ENCODE peak calls at places on chromosome 11, in five cellular contexts. K, B, P, E and D are unnamed samples.

GRCh38 chr11:45884596-45885185 is 760 bp upstream of the MAPK8IP1 start:
- DNase-seq in B (no peak), E (no peak), P (no peak), K (no peak), D (no peak)

GRCh38 chr11:8233691-8234424 is 29.8 kb downstream of the LMO1 start:
- DNase-seq in P (no peak), E (no peak), K (no peak), B (no peak), D (no peak)

GRCh38 chr11:11486002-11486401 is 133.0 kb upstream of the CSNK2A3 start:
- DNase-seq in B (peak), P (no peak), E (no peak), K (no peak), D (no peak)

GRCh38 chr11:13962562-13963168 is at the start of gene SPON1:
- DNase-seq in P (no peak), B (peak), E (peak), K (peak), D (no peak)

GRCh38 chr11:128688031-128688713 is 5.7 kb upstream of the FLI1 start:
- DNase-seq in B (peak), E (no peak), K (no peak), P (no peak), D (no peak)

GRCh38 chr11:71336176-71336995 is 84.0 kb upstream of the SHANK2 start:
- DNase-seq in P (no peak), B (no peak), E (no peak), K (no peak), D (no peak)

GRCh38 chr11:15289718-15290117 is 175.0 kb downstream of the INSC start:
- DNase-seq in K (no peak), P (no peak), B (no peak), E (no peak), D (no peak)

GRCh38 chr11:33005175-33005574 is 10.5 kb upstream of the DEPDC7 start:
- DNase-seq in E (no peak), B (no peak), K (no peak), P (no peak), D (no peak)

DNA sequence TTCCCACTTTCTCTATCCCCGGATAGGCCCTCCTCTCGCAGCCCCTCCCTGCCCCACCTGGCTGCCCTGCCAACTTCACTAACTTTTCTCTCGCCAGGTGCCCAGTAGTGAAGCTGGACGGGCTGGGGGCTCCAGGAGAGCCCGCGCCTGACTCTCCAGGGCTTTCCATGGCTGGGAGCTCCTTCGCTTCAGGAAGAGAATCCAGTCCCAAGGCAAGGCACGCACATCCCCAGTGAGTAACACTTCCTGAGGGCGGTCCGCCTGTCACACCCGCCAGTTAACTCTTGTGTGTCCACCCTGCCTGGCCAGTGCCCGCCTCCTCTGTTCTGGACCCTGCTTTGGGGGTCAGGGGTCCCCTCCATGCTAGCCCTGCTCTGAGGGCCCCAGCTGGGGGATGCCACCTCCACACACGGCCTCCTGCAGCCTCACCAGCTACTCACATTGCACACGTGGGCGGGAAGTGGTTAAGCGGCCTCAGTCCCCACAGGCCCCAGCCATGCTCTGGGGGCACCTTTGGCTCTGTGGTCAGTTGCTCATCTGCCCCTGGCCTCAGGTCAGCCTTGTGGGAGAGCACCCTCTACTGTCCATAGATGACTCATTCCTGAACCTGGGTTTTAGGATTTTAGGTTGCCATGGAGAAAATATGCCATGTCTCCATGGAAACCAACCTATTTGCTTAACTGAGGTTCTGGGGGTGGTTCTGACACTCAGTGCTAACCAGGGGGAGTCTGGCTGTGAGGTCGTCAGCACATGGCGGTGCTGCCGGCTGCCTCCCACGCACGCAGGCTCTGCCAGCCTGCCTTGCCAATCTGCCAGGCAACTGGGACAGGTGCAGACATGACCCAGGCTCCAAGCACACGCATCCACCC is at the start of gene RIN1:
- DNase-seq in B (peak), K (peak), P (no peak), E (peak), D (peak)
- TF ChIP-seq CTCF in B (no peak), K (peak), P (no peak), E (peak), D (peak)

GRCh38 chr11:35352107-35352888 is 67.1 kb downstream of the SLC1A2 start:
- DNase-seq in B (peak), K (no peak), P (no peak), E (peak), D (no peak)
- TF ChIP-seq CTCF in B (no peak), K (no peak), P (no peak), E (no peak), D (no peak)

GRCh38 chr11:23789200-23789853 is 707.5 kb upstream of the LUZP2 start:
- DNase-seq in K (no peak), P (no peak), E (no peak), B (no peak), D (no peak)

GRCh38 chr11:23789938-23790371 is 706.9 kb upstream of the LUZP2 start:
- DNase-seq in K (no peak), E (no peak), B (no peak), P (no peak), D (no peak)
- TF ChIP-seq CTCF in K (no peak), E (no peak), B (no peak), P (no peak), D (no peak)

GRCh38 chr11:133910101-133910500 is 46.7 kb downstream of the IGSF9B start:
- DNase-seq in B (no peak), E (no peak), K (no peak), P (no peak), D (no peak)

GRCh38 chr11:133907841-133908241 is 48.9 kb downstream of the IGSF9B start:
- DNase-seq in P (no peak), B (no peak), K (no peak), E (no peak), D (no peak)

GRCh38 chr11:133908827-133909226 is 47.9 kb downstream of the IGSF9B start:
- DNase-seq in E (no peak), K (no peak), B (no peak), P (no peak), D (no peak)

GRCh38 chr11:133913761-133914160 is 43.0 kb downstream of the IGSF9B start:
- DNase-seq in B (no peak), P (no peak), E (no peak), K (no peak), D (no peak)

DNA sequence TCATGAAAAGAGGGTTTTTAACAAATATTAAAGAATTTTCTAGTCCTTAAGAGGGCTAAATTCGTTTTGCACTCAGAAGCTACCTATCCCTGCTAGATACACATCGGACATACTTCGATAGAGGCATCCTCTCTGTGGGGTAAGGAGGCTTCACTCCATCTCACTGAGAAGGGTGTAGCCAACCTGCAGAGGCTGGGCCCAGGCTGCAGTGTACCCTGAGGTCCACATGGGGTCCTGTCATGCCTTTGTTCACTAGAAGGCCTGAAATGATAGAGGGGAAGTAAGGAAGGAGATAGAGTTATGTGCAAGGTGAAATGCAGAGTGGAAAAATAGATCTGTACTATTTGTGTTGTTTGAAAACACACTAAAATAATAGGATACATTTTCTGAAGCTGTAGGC is 45.6 kb downstream of the IGSF9B start:
- DNase-seq in B (no peak), K (no peak), E (no peak), P (no peak), D (no peak)
- TF ChIP-seq CTCF in B (no peak), K (peak), E (no peak), P (no peak), D (no peak)

DNA sequence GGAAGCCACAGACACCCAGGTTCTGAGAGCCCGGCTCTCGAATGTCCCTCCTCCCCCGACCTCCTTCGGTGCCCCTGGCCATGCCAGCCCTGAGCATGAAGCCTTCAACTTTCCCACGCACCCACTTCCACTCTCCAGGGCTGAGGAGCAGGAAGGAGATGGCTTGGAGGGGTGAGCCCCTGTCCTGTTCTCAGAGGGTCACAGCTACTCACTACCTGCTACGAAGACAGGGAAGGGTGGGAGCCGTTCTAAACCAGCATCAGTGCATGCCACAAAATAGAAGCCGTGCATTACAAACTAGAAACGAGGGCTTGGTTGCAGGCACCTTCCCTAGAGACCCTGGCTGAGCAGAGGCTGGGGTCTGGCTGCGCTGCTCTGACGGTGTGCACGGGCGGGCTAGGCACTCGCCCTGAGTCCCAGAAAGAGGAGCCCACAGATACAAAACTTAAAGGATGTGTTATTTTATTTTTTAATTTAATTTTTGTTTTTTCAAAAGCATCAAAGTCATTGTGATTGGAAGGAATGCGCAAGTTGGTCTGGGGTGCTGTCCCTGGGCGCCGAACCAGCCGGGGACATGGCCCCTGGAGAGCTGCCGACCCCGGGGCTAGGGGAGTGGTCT is 4.2 kb upstream of the KRTAP5-6 start:
- DNase-seq in P (no peak), K (no peak), E (no peak), B (no peak), D (no peak)
- TF ChIP-seq CTCF in P (no peak), K (no peak), E (no peak), B (no peak), D (no peak)

GRCh38 chr11:77473001-77473800 is 693 bp downstream of the PAK1 start:
- DNase-seq in B (peak), P (no peak), K (peak), E (peak), D (peak)

GRCh38 chr11:77475206-77475605 is 1.3 kb upstream of the PAK1 start:
- DNase-seq in K (no peak), B (no peak), P (no peak), E (no peak), D (no peak)

GRCh38 chr11:77471520-77472234 is 2.2 kb downstream of the PAK1 start:
- DNase-seq in B (no peak), K (no peak), P (no peak), E (no peak), D (no peak)

GRCh38 chr11:77474509-77475070 is 696 bp upstream of the PAK1 start:
- DNase-seq in K (no peak), E (no peak), P (no peak), B (no peak), D (no peak)

DNA sequence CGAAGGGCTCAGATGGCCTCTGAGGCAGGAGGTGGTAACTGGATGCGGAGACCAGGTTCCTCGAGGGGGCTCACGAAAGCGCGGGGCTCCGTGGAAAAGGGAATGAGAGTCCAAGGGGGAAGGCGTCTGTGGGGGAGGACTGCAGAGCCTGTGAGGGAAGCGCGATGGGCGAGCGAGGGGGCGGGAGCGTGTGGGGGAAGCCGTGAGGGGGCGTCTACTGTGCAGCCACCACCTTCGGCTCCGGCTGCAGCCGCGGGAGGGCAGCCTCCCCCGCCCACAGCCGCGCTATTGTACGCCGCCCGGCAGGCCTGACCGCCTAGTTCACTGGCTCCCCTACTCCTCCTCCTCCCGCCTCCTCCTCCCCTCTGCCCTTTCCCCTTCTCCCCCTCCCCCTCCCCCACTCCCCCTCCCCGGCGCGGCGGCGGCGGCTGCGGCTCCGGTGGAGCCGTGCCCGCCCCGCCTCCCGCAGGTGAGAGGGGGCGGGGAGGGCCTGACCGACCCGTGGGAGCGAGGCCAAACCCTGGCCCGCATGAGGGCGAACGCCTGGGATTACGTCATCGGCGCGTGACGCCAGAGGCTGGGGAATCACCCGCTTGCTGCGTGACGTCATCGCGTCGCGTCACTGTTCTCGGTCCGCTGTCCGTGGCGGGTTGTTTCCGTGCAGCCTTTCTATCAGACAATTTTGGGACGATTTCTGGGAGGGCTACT is at the start of gene PAK1:
- DNase-seq in B (peak), E (peak), P (no peak), K (peak), D (peak)
- TF ChIP-seq CTCF in B (no peak), E (no peak), P (no peak), K (peak), D (no peak)

GRCh38 chr11:96307748-96308133 is 35.3 kb downstream of the MAML2 start:
- DNase-seq in K (no peak), P (no peak), B (no peak), E (no peak), D (no peak)

GRCh38 chr11:96311120-96311568 is 31.9 kb downstream of the MAML2 start:
- DNase-seq in P (no peak), K (no peak), E (no peak), B (no peak), D (no peak)

GRCh38 chr11:96309001-96309642 is 33.9 kb downstream of the MAML2 start:
- DNase-seq in K (no peak), B (no peak), E (no peak), P (no peak), D (no peak)

GRCh38 chr11:96310236-96310635 is 32.8 kb downstream of the MAML2 start:
- DNase-seq in B (no peak), K (no peak), E (no peak), P (no peak), D (no peak)

GRCh38 chr11:96309643-96310017 is 33.4 kb downstream of the MAML2 start:
- DNase-seq in B (no peak), E (no peak), K (no peak), P (no peak), D (no peak)
- TF ChIP-seq CTCF in B (no peak), E (no peak), K (no peak), P (no peak), D (no peak)

DNA sequence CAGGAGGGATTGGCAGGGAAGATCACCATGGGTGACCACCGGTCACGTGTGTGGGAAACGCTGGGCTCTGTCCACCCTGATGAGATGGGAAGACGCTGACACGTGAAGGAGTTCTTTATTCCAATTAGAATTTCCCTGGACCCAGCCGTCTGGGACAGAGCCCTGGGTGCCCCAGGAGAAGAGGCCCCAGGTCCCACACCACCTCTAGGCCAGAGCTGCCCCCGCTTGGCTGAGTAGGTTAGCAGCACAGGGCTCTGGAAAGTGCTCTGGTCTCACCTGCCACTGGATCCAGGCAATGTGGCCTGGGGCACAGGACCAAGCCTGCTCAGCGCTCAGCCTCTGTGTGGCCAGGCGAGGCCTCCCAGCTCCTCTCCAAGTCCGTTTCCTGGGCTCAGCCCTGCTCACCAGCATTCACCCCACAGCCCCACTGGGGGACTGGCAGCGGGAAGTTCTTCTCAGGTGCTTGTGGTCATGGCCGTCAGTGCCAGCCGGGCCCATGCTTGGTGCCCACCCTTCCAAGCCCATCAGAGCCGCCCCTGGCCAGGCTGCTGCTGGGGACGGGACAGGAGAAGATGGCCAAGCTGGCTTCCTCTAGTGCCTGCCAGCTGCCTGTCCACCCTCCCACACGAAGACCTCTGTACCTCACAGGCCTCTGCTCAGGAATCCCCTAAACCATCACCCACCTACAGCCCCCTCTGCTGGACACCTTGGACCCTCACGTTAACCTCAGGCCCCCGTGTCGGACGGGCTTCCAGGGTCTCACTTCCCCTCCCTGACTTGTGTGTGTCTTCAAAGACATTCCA is 62.5 kb upstream of the FGF3 start:
- DNase-seq in E (no peak), B (no peak), K (no peak), P (no peak), D (no peak)
- TF ChIP-seq CTCF in E (no peak), B (no peak), K (peak), P (no peak), D (no peak)

GRCh38 chr11:34105957-34106504 is 602 bp downstream of the NAT10 start:
- DNase-seq in E (no peak), K (no peak), P (no peak), B (no peak), D (no peak)
- TF ChIP-seq CTCF in E (no peak), K (no peak), P (no peak), B (no peak), D (no peak)

DNA sequence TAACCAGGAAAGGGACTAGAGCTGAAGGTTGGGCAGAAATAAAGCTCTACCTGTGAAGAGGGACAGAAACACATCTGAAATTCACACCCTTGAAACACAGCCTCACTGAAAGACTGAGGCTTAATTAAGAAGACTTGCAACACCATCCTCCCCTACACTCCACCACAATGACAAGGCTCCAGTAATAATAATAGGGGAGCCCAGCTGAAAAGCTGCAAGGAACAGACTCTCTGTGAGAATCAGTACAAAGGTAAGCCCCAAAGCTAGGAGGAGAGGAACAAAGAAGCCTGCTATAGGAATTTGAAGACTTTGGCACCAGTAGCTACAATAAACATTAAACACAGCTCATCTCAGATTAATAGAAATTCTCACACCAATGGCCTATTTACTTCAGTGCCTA is 176.9 kb downstream of the FAT3 start:
- DNase-seq in E (no peak), P (no peak), K (no peak), B (no peak), D (no peak)
- TF ChIP-seq CTCF in E (no peak), P (no peak), K (no peak), B (no peak), D (no peak)